ENCODE peak calls at places on chromosomes 2 and 18, in nine cellular contexts. L is aorta; N is stimulated activated CD4-positive, alpha-beta T cell treated with anti-CD3 and anti-CD28 coated beads, Interleukin-1b, Interleukin-23, amount 100 ng/mL, for 24 hours; U is sigmoid colon; R is HS-27A; O is SK-N-DZ; P is epithelial cell of esophagus; D is MV-4-11; H is EH. Z is an unnamed sample.

GRCh38 chr2:187526776-187527175 is 27.5 kb downstream of the TFPI start:
- DNase-seq in L (no peak), N (no peak), U (no peak), R (no peak), O (no peak), P (no peak), D (no peak), H (peak; percentile 31), Z (no peak)

GRCh38 chr2:142870516-142870915 is 6.9 kb upstream of the KYNU start:
- DNase-seq in L (no peak), N (no peak), U (no peak), R (no peak), O (no peak), P (peak; percentile 55), D (no peak), H (no peak), Z (no peak)

GRCh38 chr2:158006961-158007664 is 94.6 kb upstream of the UPP2 start:
- DNase-seq in L (no peak), N (no peak), U (no peak), R (no peak), O (no peak), P (no peak), D (peak; percentile 60), H (no peak), Z (no peak)

GRCh38 chr2:216636570-216637450 is 3.6 kb downstream of the IGFBP2 start:
- DNase-seq in L (peak; percentile 73), N (no peak), U (no peak), R (no peak), O (no peak), P (peak; percentile 81), D (peak; percentile 86), H (peak; percentile 72), Z (peak; percentile 88)

GRCh38 chr2:64565949-64566705 is 42.0 kb downstream of the AFTPH start:
- DNase-seq in L (no peak), N (no peak), U (no peak), R (no peak), O (peak; percentile 5), P (peak; percentile 57), D (no peak), H (no peak), Z (peak; percentile 11)

GRCh38 chr2:85819811-85820510 is 66.2 kb downstream of the ATOH8 start:
- DNase-seq in L (no peak), N (no peak), U (no peak), R (no peak), O (no peak), P (no peak), D (no peak), H (no peak), Z (no peak)

GRCh38 chr2:141927536-141927935 is 203.3 kb downstream of the LRP1B start:
- DNase-seq in L (no peak), N (no peak), U (no peak), R (no peak), O (no peak), P (peak; percentile 22), D (no peak), H (peak; percentile 31), Z (no peak)

GRCh38 chr18:3973191-3973590 is 481.9 kb downstream of the DLGAP1 start:
- DNase-seq in L (no peak), N (no peak), U (no peak), R (no peak), O (no peak), P (no peak), D (no peak), H (no peak), Z (no peak)

GRCh38 chr2:131419447-131419846 is 55.5 kb upstream of the RAB6D start:
- DNase-seq in L (no peak), N (no peak), U (no peak), R (no peak), O (no peak), P (no peak), D (no peak), H (peak; percentile 10), Z (no peak)

GRCh38 chr18:8052237-8052701 is 485.2 kb downstream of the PTPRM start:
- DNase-seq in L (no peak), N (no peak), U (no peak), R (no peak), O (no peak), P (peak; percentile 37), D (peak; percentile 73), H (peak; percentile 13), Z (peak; percentile 36)

GRCh38 chr2:367246-367645 is 79.4 kb upstream of the ALKAL2 start:
- DNase-seq in L (no peak), N (no peak), U (no peak), R (no peak), O (no peak), P (no peak), D (no peak), H (no peak), Z (no peak)

GRCh38 chr2:27057184-27057583 is 5.7 kb downstream of the AGBL5 start:
- DNase-seq in L (no peak), N (no peak), U (peak; percentile 54), R (no peak), O (no peak), P (no peak), D (no peak), H (no peak), Z (no peak)

GRCh38 chr18:57544958-57545661 is 41.4 kb downstream of the FECH start:
- DNase-seq in L (no peak), N (no peak), U (no peak), R (no peak), O (no peak), P (no peak), D (peak; percentile 93), H (no peak), Z (no peak)

GRCh38 chr2:134203175-134203574 is 50.7 kb upstream of the MGAT5 start:
- DNase-seq in L (no peak), N (no peak), U (no peak), R (no peak), O (no peak), P (no peak), D (no peak), H (peak; percentile 28), Z (no peak)

GRCh38 chr2:162197095-162197825 is 45.2 kb upstream of the GCG start:
- DNase-seq in L (no peak), N (no peak), U (no peak), R (peak; percentile 17), O (no peak), P (peak; percentile 59), D (no peak), H (peak; percentile 80), Z (no peak)

GRCh38 chr2:226793615-226794014 is 6.0 kb downstream of the IRS1 start:
- DNase-seq in L (no peak), N (no peak), U (no peak), R (no peak), O (no peak), P (peak; percentile 14), D (no peak), H (peak; percentile 32), Z (no peak)

GRCh38 chr2:201628545-201628944 is 14.8 kb downstream of the TMEM237 start:
- DNase-seq in L (no peak), N (no peak), U (no peak), R (no peak), O (no peak), P (no peak), D (no peak), H (peak; percentile 62), Z (no peak)

GRCh38 chr18:11570770-11571169 is 38.6 kb upstream of the SLC35G4 start:
- DNase-seq in L (no peak), N (no peak), U (no peak), R (no peak), O (no peak), P (no peak), D (no peak), H (peak; percentile 10), Z (no peak)

GRCh38 chr2:199439542-199439941 is 18.2 kb downstream of the SATB2 start:
- DNase-seq in L (no peak), N (no peak), U (no peak), R (no peak), O (no peak), P (no peak), D (no peak), H (no peak), Z (no peak)

GRCh38 chr2:158559252-158559651 is 102.5 kb downstream of the PKP4 start:
- DNase-seq in L (no peak), N (no peak), U (no peak), R (no peak), O (no peak), P (no peak), D (no peak), H (no peak), Z (no peak)

GRCh38 chr2:32289165-32290054 is 11.7 kb downstream of the YIPF4 start:
- DNase-seq in L (no peak), N (no peak), U (no peak), R (no peak), O (no peak), P (peak; percentile 89), D (peak; percentile 91), H (peak; percentile 75), Z (peak; percentile 78)

GRCh38 chr2:174607989-174608865 is 10.6 kb upstream of the WIPF1 start:
- DNase-seq in L (no peak), N (no peak), U (no peak), R (no peak), O (peak; percentile 42), P (no peak), D (no peak), H (no peak), Z (no peak)

GRCh38 chr18:41655074-41655473 is 300.0 kb upstream of the PIK3C3 start:
- DNase-seq in L (no peak), N (no peak), U (no peak), R (no peak), O (no peak), P (peak; percentile 48), D (peak; percentile 68), H (no peak), Z (no peak)